ENCODE peak calls at places on chromosomes 3 and 15, in four cellular contexts. E, W, M and C are unnamed samples.

GRCh38 chr15:38860682-38861081 is 296.1 kb upstream of the RASGRP1 start:
- DNase-seq in M (no peak), E (no peak), W (no peak), C (no peak)

GRCh38 chr3:100257601-100258000 is 3.2 kb upstream of the TBC1D23 start:
- DNase-seq in W (no peak), E (no peak), M (no peak), C (no peak)

GRCh38 chr15:72227720-72228119 is 3.3 kb downstream of the PKM start:
- DNase-seq in W (no peak), M (no peak), E (no peak), C (no peak)

GRCh38 chr3:179000144-179000543 is 71.5 kb downstream of the ZMAT3 start:
- DNase-seq in E (no peak), M (no peak), W (no peak), C (no peak)

GRCh38 chr15:65399997-65400396 is 22.2 kb upstream of the IGDCC3 start:
- DNase-seq in E (no peak), M (no peak), W (no peak), C (no peak)

GRCh38 chr3:13114811-13115615 is 41.8 kb upstream of the IQSEC1 start:
- DNase-seq in E (no peak), W (no peak), M (no peak), C (no peak)

GRCh38 chr15:35089556-35089955 is 4.5 kb upstream of the NANOGP8 start:
- DNase-seq in E (no peak), M (no peak), W (no peak), C (no peak)

GRCh38 chr3:171829841-171830559 is 13.1 kb upstream of the TMEM212 start:
- DNase-seq in M (peak; percentile 57), W (peak; percentile 54), E (no peak), C (no peak)

GRCh38 chr3:126924458-126924857 is 58.5 kb upstream of the PLXNA1 start:
- DNase-seq in M (no peak), E (no peak), W (no peak), C (no peak)

GRCh38 chr15:94607176-94607654 is 375.9 kb downstream of the MCTP2 start:
- DNase-seq in M (no peak), E (no peak), W (no peak), C (no peak)

GRCh38 chr3:123256256-123256655 is 54.5 kb downstream of the SEC22A start:
- DNase-seq in W (no peak), M (no peak), E (no peak), C (no peak)

GRCh38 chr3:139757448-139758030 is 79.8 kb upstream of the NMNAT3 start:
- DNase-seq in M (no peak), W (no peak), E (no peak), C (no peak)

GRCh38 chr15:53216036-53216435 is 425.9 kb upstream of the ONECUT1 start:
- DNase-seq in E (no peak), W (no peak), M (no peak), C (no peak)

GRCh38 chr3:159996018-159996417 is 7.4 kb downstream of the IL12A start:
- DNase-seq in M (no peak), E (no peak), W (no peak), C (no peak)

GRCh38 chr3:151726016-151726415 is 7.7 kb upstream of the AADACL2 start:
- DNase-seq in W (no peak), M (no peak), E (no peak), C (no peak)

GRCh38 chr15:48641416-48641815 is 4.1 kb downstream of the FBN1 start:
- DNase-seq in E (no peak), M (no peak), W (no peak), C (no peak)

GRCh38 chr15:97648728-97649127 is 311.8 kb upstream of the ARRDC4 start:
- DNase-seq in W (no peak), E (no peak), M (no peak), C (no peak)

GRCh38 chr3:140629351-140630137 is 48.3 kb upstream of the TRIM42 start:
- DNase-seq in E (no peak), W (peak; percentile 92), M (no peak), C (peak; percentile 91)

GRCh38 chr15:84681822-84682221 is 23.8 kb upstream of the NMB start:
- DNase-seq in M (no peak), W (no peak), E (no peak), C (peak; percentile 68)

GRCh38 chr3:195859061-195859845 is 47.5 kb upstream of the MUC4 start:
- DNase-seq in W (peak; percentile 73), M (peak; percentile 76), E (peak; percentile 47), C (no peak)

GRCh38 chr15:101014276-101014675 is 95.1 kb downstream of the LRRK1 start:
- DNase-seq in M (no peak), W (no peak), E (no peak), C (no peak)

GRCh38 chr3:129794319-129795201 is 99.0 kb downstream of the TMCC1 start:
- DNase-seq in M (no peak), E (peak; percentile 88), W (peak; percentile 99), C (peak; percentile 95)

GRCh38 chr15:73127302-73127936 is 75.2 kb downstream of the NEO1 start:
- DNase-seq in M (no peak), E (peak; percentile 18), W (no peak), C (no peak)

DNA sequence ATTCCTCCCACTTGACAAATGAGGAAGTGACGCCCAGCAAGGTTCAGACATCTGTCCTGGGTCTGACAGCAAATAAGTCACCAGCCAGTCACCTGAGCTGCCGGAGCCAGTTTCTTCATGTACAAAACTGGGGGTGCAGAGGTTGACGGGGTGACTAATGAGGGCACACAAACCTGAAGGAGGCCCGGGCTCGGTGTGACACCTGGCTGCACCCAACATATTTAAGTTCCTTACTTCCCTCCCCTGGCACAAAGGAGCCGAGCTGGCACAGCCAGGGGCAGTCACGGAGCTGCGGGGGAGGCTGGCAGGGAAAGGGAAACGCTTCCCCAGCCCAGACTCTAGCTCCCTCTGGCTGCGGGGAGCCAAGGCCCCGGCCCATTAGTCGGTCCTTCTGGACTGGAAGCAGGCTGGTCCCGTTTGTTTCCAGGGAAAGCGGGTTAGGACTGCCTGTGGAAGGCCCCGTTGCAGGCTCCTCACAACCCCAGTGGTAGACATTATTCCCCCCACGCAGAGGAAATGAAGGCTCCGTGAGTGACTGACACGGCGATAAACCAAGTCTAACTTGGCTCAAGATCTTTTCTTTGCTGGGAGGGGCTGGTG is 2.3 kb downstream of the FBXL22 start:
- DNase-seq in M (peak; percentile 81), E (no peak), W (peak; percentile 62), C (no peak)
- TF ChIP-seq CTCF in M (peak; percentile 51), E (peak; percentile 82), W (peak; percentile 36), C (peak; percentile 80)

GRCh38 chr3:79769234-79769633 is 1.4 kb upstream of the ROBO1 start:
- DNase-seq in E (no peak), M (no peak), W (no peak), C (no peak)

GRCh38 chr3:79767194-79767952 is 425 bp downstream of the ROBO1 start:
- DNase-seq in M (no peak), W (no peak), E (no peak), C (no peak)

GRCh38 chr3:79765854-79766253 is 1.9 kb downstream of the ROBO1 start:
- DNase-seq in M (no peak), W (no peak), E (no peak), C (no peak)

GRCh38 chr3:79767953-79768282 is at the start of gene ROBO1:
- DNase-seq in M (no peak), E (no peak), W (no peak), C (no peak)

GRCh38 chr3:79766474-79767193 is 1.2 kb downstream of the ROBO1 start:
- DNase-seq in W (no peak), E (no peak), M (no peak), C (no peak)
- H3K4me3 ChIP-seq in W (no peak overlapping the region), E (no peak overlapping the region), M (peak overlapping the region; percentile 20), C (peak overlapping the region; percentile 39)

DNA sequence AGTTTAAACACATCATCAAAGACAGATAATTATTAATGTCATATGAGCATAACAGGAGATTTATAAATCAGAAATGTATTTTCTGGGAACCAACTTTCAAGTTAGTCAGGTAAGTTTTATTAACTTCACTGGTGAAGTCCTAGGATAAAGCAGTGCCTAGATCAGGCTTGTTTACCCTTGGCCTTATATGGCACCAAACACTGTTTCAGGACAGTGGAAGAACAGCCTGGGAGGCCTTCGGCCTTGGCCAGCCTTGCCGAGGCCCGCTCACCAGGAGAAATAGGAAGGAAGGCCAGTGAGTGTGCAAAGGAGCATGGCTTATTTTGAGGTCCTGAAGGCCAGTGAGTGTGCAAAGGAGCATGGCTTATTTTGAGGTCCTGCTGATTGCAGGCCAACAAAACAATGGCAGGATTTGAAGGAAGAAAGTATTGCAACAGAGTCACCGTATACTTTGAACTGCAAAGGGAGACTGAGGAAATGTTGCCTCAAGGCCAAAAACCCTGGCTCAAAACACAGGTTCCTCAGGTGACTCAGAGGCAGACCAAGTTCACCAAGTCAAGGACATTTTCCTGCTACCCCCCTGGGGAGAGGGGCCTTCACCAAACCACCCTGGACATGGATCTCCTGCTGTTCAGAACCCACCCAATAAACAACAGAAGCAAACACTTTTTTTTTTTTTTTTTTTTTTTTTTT is 174.3 kb downstream of the TP63 start:
- DNase-seq in M (no peak), E (no peak), W (no peak), C (no peak)
- H3K27me3 ChIP-seq in M (no peaks in the 10 kb centered on the region), E (no peaks in the 10 kb centered on the region), W (no peaks in the 10 kb centered on the region), C (no peaks in the 10 kb centered on the region)

GRCh38 chr3:43996379-43997301 is 245.0 kb upstream of the TOPAZ1 start:
- DNase-seq in M (no peak), W (peak; percentile 65), E (no peak), C (no peak)
- TF ChIP-seq CTCF in M (no peak), W (no peak), E (no peak), C (peak; percentile 50)

GRCh38 chr3:193899001-193899400 is 236.9 kb upstream of the HES1 start:
- DNase-seq in E (no peak), M (no peak), W (no peak), C (no peak)
- H3K4me3 ChIP-seq in E (no peak overlapping the region), M (no peak overlapping the region), W (no peak overlapping the region), C (no peak overlapping the region)

DNA sequence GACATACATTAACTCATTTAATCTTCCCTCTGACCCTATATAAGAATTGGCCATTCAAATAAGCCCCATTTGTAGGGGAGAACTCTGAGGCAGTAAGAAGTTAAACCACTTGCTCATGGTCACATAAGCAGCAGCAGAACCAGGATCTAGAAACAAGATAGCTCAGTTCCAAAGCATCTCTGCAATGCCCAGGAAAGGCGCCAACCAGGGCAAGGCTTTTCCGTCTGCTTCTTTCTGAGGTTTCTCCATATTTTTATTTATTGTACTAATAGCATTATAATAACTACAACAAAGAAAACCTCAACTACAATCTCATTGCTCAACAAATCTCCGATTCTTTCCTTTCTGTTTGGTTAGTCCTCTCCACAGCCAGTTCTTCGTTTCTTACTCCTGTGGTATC is 4.3 kb upstream of the UBE2E2 start:
- DNase-seq in W (no peak), E (no peak), M (no peak), C (no peak)
- H3K27me3 ChIP-seq in W (peaks cover 9% of the 10 kb centered on the region), E (peaks cover 46% of the 10 kb centered on the region), M (no peaks in the 10 kb centered on the region), C (no peaks in the 10 kb centered on the region)

GRCh38 chr3:146589899-146590508 is 15.1 kb downstream of the PLSCR5 start:
- DNase-seq in W (no peak), E (peak; percentile 27), M (no peak), C (no peak)
- TF ChIP-seq CTCF in W (peak; percentile 64), E (peak; percentile 47), M (peak; percentile 52), C (peak; percentile 51)